ENCODE peak calls at places on chromosomes 16 and 17, in seven cellular contexts. V, Y, L, B, A, Q and G are unnamed samples.

GRCh38 chr17:79840989-79841286 is 1.7 kb upstream of the CBX4 start:
- DNase-seq in B (no peak), V (no peak), Q (no peak), L (no peak), Y (no peak), A (no peak), G (no peak)

GRCh38 chr16:48447940-48448536 is 62.8 kb upstream of the SIAH1 start:
- DNase-seq in Y (no peak), A (no peak), Q (no peak), V (no peak), L (no peak), B (no peak), G (no peak)

GRCh38 chr16:50246299-50247122 is 19.8 kb upstream of the ADCY7 start:
- DNase-seq in B (peak; percentile 30), Q (no peak), L (no peak), Y (no peak), A (no peak), V (peak; percentile 33), G (no peak)

GRCh38 chr17:32805029-32805976 is 71.6 kb downstream of the MYO1D start:
- DNase-seq in Y (no peak), B (no peak), L (no peak), Q (no peak), V (no peak), A (no peak), G (no peak)

GRCh38 chr17:57862990-57863667 is 13.3 kb upstream of the MRPS23 start:
- DNase-seq in B (no peak), Q (no peak), L (no peak), V (peak; percentile 52), A (no peak), Y (no peak), G (no peak)

GRCh38 chr17:45409659-45410076 is 23.0 kb downstream of the ARHGAP27 start:
- DNase-seq in A (no peak), B (no peak), Y (no peak), L (no peak), Q (no peak), V (no peak), G (no peak)

GRCh38 chr16:84105948-84106740 is 10.6 kb downstream of the MBTPS1 start:
- DNase-seq in Y (no peak), V (peak; percentile 76), A (no peak), L (no peak), Q (no peak), B (no peak), G (no peak)

GRCh38 chr16:64478258-64478906 is 643.5 kb downstream of the CDH11 start:
- DNase-seq in V (no peak), Y (no peak), A (no peak), Q (no peak), B (no peak), L (peak; percentile 67), G (no peak)

GRCh38 chr16:28067604-28068382 is 4.3 kb upstream of the GSG1L start:
- DNase-seq in Q (no peak), L (no peak), Y (no peak), V (no peak), B (no peak), A (no peak), G (no peak)

GRCh38 chr17:72518810-72519597 is 398.2 kb downstream of the SOX9 start:
- DNase-seq in L (no peak), Q (no peak), A (peak; percentile 86), B (no peak), V (no peak), Y (no peak), G (peak; percentile 56)